ENCODE peak calls at places on chromosome X, in eight cellular contexts. X is activated CD4-positive, CD25-positive, alpha-beta regulatory T cell; Y is NCI-H510A treated with DMSO at 0.1 percent for 48 hours; O is T-helper 22 cell; N is skeletal muscle cell; L is iPS-NIHi11; K is stimulated activated CD8-positive, alpha-beta memory T cell treated with anti-CD3 and anti-CD28 coated beads, Interleukin-15, amount 100 ng/mL, for 4 hours; V is T-helper 1 cell. R is an unnamed sample.

GRCh38 chrX:75609361-75609760 is 86.5 kb upstream of the ZDHHC15 start:
- DNase-seq in X (no peak), Y (no peak), O (no peak), N (no peak), L (peak; percentile 12), K (no peak), V (no peak), R (no peak)

GRCh38 chrX:41010188-41010846 is 74.9 kb upstream of the USP9X start:
- DNase-seq in X (peak; percentile 25), Y (no peak), O (no peak), N (peak; percentile 88), L (peak; percentile 29), K (peak; percentile 10), V (peak; percentile 20), R (peak; percentile 72)

GRCh38 chrX:117701050-117701449 is 415.6 kb downstream of the KLHL13 start:
- DNase-seq in X (no peak), Y (no peak), O (no peak), N (no peak), L (no peak), K (no peak), V (no peak), R (no peak)

GRCh38 chrX:2894885-2895292 is 34.2 kb downstream of the ARSD start:
- DNase-seq in X (no peak), Y (no peak), O (no peak), N (peak; percentile 23), L (no peak), K (no peak), V (no peak), R (peak; percentile 8)

GRCh38 chrX:110012818-110013484 is 10.0 kb downstream of the TMEM164 start:
- DNase-seq in X (no peak), Y (peak; percentile 77), O (no peak), N (no peak), L (no peak), K (no peak), V (no peak), R (no peak)

GRCh38 chrX:24768556-24768955 is 74.8 kb downstream of the POLA1 start:
- DNase-seq in X (no peak), Y (no peak), O (no peak), N (no peak), L (no peak), K (no peak), V (no peak), R (no peak)

GRCh38 chrX:9467751-9468150 is 2.9 kb downstream of the TBL1X start:
- DNase-seq in X (no peak), Y (no peak), O (no peak), N (no peak), L (peak; percentile 13), K (no peak), V (no peak), R (no peak)

GRCh38 chrX:132044953-132045352 is 21.9 kb downstream of the STK26 start:
- DNase-seq in X (no peak), Y (no peak), O (no peak), N (no peak), L (no peak), K (no peak), V (no peak), R (no peak)

GRCh38 chrX:18674417-18674787 is 2.5 kb upstream of the RS1 start:
- DNase-seq in X (no peak), Y (no peak), O (no peak), N (no peak), L (peak; percentile 48), K (no peak), V (no peak), R (no peak)

GRCh38 chrX:136030357-136031225 is 45.4 kb downstream of the SLC9A6 start:
- DNase-seq in X (no peak), Y (no peak), O (no peak), N (peak; percentile 39), L (no peak), K (no peak), V (no peak), R (peak; percentile 51)

GRCh38 chrX:627510-627964 is 3.1 kb upstream of the SHOX start:
- DNase-seq in X (no peak), Y (no peak), O (no peak), N (no peak), L (no peak), K (no peak), V (no peak), R (no peak)

GRCh38 chrX:141468940-141469339 is 115.6 kb downstream of the SPANXA1 start:
- DNase-seq in X (no peak), Y (no peak), O (no peak), N (no peak), L (no peak), K (no peak), V (no peak), R (peak; percentile 53)

GRCh38 chrX:47231167-47231566 is 1.6 kb upstream of the USP11 start:
- DNase-seq in X (no peak), Y (no peak), O (no peak), N (no peak), L (no peak), K (no peak), V (no peak), R (no peak)

GRCh38 chrX:130212371-130212770 is 40.6 kb downstream of the RAB33A start:
- DNase-seq in X (no peak), Y (no peak), O (no peak), N (no peak), L (no peak), K (no peak), V (no peak), R (no peak)

GRCh38 chrX:114717921-114718320 is 134.0 kb downstream of the HTR2C start:
- DNase-seq in X (no peak), Y (no peak), O (no peak), N (no peak), L (peak; percentile 12), K (no peak), V (no peak), R (no peak)

GRCh38 chrX:28880136-28880535 is 292.9 kb downstream of the IL1RAPL1 start:
- DNase-seq in X (no peak), Y (no peak), O (no peak), N (peak; percentile 20), L (no peak), K (no peak), V (no peak), R (no peak)

GRCh38 chrX:45954026-45954425 is 591.2 kb downstream of the ZNF674 start:
- DNase-seq in X (no peak), Y (no peak), O (no peak), N (no peak), L (no peak), K (no peak), V (no peak), R (no peak)

GRCh38 chrX:127037179-127037578 is 217.7 kb downstream of the PRR32 start:
- DNase-seq in X (no peak), Y (no peak), O (no peak), N (no peak), L (no peak), K (no peak), V (no peak), R (no peak)

GRCh38 chrX:153456161-153456560 is 10.3 kb upstream of the TREX2 start:
- DNase-seq in X (no peak), Y (no peak), O (no peak), N (no peak), L (no peak), K (no peak), V (no peak), R (no peak)

GRCh38 chrX:39327255-39327654 is 526.0 kb downstream of the MID1IP1 start:
- DNase-seq in X (no peak), Y (no peak), O (no peak), N (no peak), L (no peak), K (peak; percentile 31), V (peak; percentile 8), R (no peak)

GRCh38 chrX:56726609-56727008 is 2.4 kb upstream of the NBDY start:
- DNase-seq in X (no peak), Y (peak; percentile 20), O (no peak), N (no peak), L (peak; percentile 15), K (no peak), V (no peak), R (peak; percentile 30)